ENCODE peak calls at places on chromosomes 16 and 17, in nine cellular contexts. One of them, this sample, is unnamed.

GRCh38 chr16:57732011-57732410 is 3.6 kb upstream of the KATNB1 start:
- DNase-seq in pancreas: no peak
- DNase-seq in NB4: peak
- DNase-seq in effector memory CD4-positive, alpha-beta T cell: no peak
- DNase-seq in thoracic aorta: no peak
- DNase-seq in fibroblast of mammary gland: peak
- DNase-seq in psoas muscle: no peak
- DNase-seq in small intestine: no peak
- DNase-seq in mesenchymal stem cell: peak
- DNase-seq in this sample: no peak

GRCh38 chr17:38883592-38884526 is 14.0 kb downstream of the LASP1 start:
- DNase-seq in pancreas: no peak
- DNase-seq in NB4: peak
- DNase-seq in effector memory CD4-positive, alpha-beta T cell: no peak
- DNase-seq in thoracic aorta: no peak
- DNase-seq in fibroblast of mammary gland: peak
- DNase-seq in psoas muscle: no peak
- DNase-seq in small intestine: no peak
- DNase-seq in mesenchymal stem cell: no peak
- DNase-seq in this sample: no peak

GRCh38 chr17:82329683-82330321 is 3.8 kb downstream of the SECTM1 start:
- DNase-seq in pancreas: peak
- DNase-seq in NB4: no peak
- DNase-seq in effector memory CD4-positive, alpha-beta T cell: no peak
- DNase-seq in thoracic aorta: no peak
- DNase-seq in fibroblast of mammary gland: no peak
- DNase-seq in psoas muscle: no peak
- DNase-seq in small intestine: no peak
- DNase-seq in mesenchymal stem cell: no peak
- DNase-seq in this sample: no peak

GRCh38 chr16:85574672-85575475 is 38.2 kb upstream of the GSE1 start:
- DNase-seq in pancreas: peak
- DNase-seq in NB4: no peak
- DNase-seq in effector memory CD4-positive, alpha-beta T cell: no peak
- DNase-seq in thoracic aorta: no peak
- DNase-seq in fibroblast of mammary gland: no peak
- DNase-seq in psoas muscle: no peak
- DNase-seq in small intestine: no peak
- DNase-seq in mesenchymal stem cell: no peak
- DNase-seq in this sample: no peak

GRCh38 chr17:48299760-48300159 is 130.3 kb downstream of the SKAP1 start:
- DNase-seq in pancreas: no peak
- DNase-seq in NB4: no peak
- DNase-seq in effector memory CD4-positive, alpha-beta T cell: no peak
- DNase-seq in thoracic aorta: no peak
- DNase-seq in fibroblast of mammary gland: no peak
- DNase-seq in psoas muscle: no peak
- DNase-seq in small intestine: no peak
- DNase-seq in mesenchymal stem cell: no peak
- DNase-seq in this sample: no peak

GRCh38 chr16:82368041-82368440 is 198.0 kb upstream of the MPHOSPH6 start:
- DNase-seq in pancreas: no peak
- DNase-seq in NB4: peak
- DNase-seq in effector memory CD4-positive, alpha-beta T cell: no peak
- DNase-seq in thoracic aorta: no peak
- DNase-seq in fibroblast of mammary gland: peak
- DNase-seq in psoas muscle: no peak
- DNase-seq in small intestine: peak
- DNase-seq in mesenchymal stem cell: peak
- DNase-seq in this sample: peak

GRCh38 chr17:34254651-34255380 is at the start of gene CCL2:
- DNase-seq in pancreas: no peak
- DNase-seq in NB4: peak
- DNase-seq in effector memory CD4-positive, alpha-beta T cell: no peak
- DNase-seq in thoracic aorta: peak
- DNase-seq in fibroblast of mammary gland: peak
- DNase-seq in psoas muscle: peak
- DNase-seq in small intestine: peak
- DNase-seq in mesenchymal stem cell: peak
- DNase-seq in this sample: no peak

GRCh38 chr16:85360323-85361277 is 248.3 kb upstream of the CIBAR2 start:
- DNase-seq in pancreas: peak
- DNase-seq in NB4: no peak
- DNase-seq in effector memory CD4-positive, alpha-beta T cell: no peak
- DNase-seq in thoracic aorta: no peak
- DNase-seq in fibroblast of mammary gland: no peak
- DNase-seq in psoas muscle: peak
- DNase-seq in small intestine: peak
- DNase-seq in mesenchymal stem cell: peak
- DNase-seq in this sample: no peak

GRCh38 chr17:78661092-78661770 is 84.0 kb upstream of the DNAH17 start:
- DNase-seq in pancreas: no peak
- DNase-seq in NB4: no peak
- DNase-seq in effector memory CD4-positive, alpha-beta T cell: no peak
- DNase-seq in thoracic aorta: no peak
- DNase-seq in fibroblast of mammary gland: no peak
- DNase-seq in psoas muscle: no peak
- DNase-seq in small intestine: no peak
- DNase-seq in mesenchymal stem cell: no peak
- DNase-seq in this sample: no peak

GRCh38 chr16:49468611-49469322 is 95.2 kb downstream of the C16orf78 start:
- DNase-seq in pancreas: no peak
- DNase-seq in NB4: no peak
- DNase-seq in effector memory CD4-positive, alpha-beta T cell: no peak
- DNase-seq in thoracic aorta: no peak
- DNase-seq in fibroblast of mammary gland: no peak
- DNase-seq in psoas muscle: no peak
- DNase-seq in small intestine: no peak
- DNase-seq in mesenchymal stem cell: no peak
- DNase-seq in this sample: no peak

GRCh38 chr17:38464723-38465419 is 36.6 kb downstream of the ARHGAP23 start:
- DNase-seq in pancreas: no peak
- DNase-seq in NB4: no peak
- DNase-seq in effector memory CD4-positive, alpha-beta T cell: no peak
- DNase-seq in thoracic aorta: no peak
- DNase-seq in fibroblast of mammary gland: peak
- DNase-seq in psoas muscle: peak
- DNase-seq in small intestine: no peak
- DNase-seq in mesenchymal stem cell: peak
- DNase-seq in this sample: no peak

DNA sequence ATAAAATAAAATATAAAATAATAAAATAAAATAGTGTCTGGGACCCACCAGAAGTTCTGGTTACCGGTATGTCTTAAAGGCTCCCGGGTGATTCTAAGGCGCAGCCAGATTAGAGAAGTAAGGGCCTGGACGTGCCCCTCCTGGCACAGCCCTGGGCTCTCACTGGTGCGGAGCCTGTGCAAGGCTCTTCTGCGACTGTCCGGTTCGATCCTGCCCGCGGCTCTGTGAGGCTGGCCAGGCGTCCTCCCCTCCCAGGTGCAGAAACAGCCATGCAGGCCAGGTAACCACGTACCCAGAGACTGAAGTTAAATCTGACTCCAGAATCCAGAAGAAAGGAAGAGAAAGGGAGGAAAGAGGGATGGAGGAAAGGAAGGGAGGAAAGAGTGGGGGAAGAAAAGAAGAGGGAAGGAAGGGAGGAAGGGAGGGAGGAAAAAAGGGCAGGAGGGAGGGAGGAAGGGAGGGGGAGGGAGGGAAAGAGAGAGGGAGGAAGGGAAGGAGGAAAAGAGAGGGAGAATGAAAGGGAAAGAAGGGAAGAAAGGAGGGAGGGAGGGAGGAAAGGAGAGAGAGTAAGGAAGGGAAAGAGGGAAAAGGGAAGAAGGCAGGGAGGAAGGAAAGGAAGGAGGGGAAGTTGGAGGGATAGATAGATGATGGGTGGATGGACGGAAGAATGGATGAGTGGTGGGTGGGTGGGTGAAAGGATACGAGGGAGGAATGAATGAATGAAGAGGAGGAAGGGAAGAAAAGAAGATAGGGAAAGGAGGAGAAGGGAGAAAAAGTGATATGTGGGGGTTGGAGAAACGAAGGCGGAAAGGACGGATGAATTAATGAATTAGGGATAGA is 42.3 kb downstream of the C16orf82 start:
- DNase-seq in pancreas: no peak
- DNase-seq in NB4: no peak
- DNase-seq in effector memory CD4-positive, alpha-beta T cell: no peak
- DNase-seq in thoracic aorta: no peak
- DNase-seq in fibroblast of mammary gland: no peak
- DNase-seq in psoas muscle: no peak
- DNase-seq in small intestine: no peak
- DNase-seq in mesenchymal stem cell: no peak
- DNase-seq in this sample: no peak
- H3K4me3 ChIP-seq in pancreas: peak
- H3K4me3 ChIP-seq in NB4: no peak
- H3K4me3 ChIP-seq in effector memory CD4-positive, alpha-beta T cell: peak
- H3K4me3 ChIP-seq in thoracic aorta: peak
- H3K4me3 ChIP-seq in fibroblast of mammary gland: no peak
- H3K4me3 ChIP-seq in psoas muscle: peak
- H3K4me3 ChIP-seq in small intestine: no peak
- H3K4me3 ChIP-seq in mesenchymal stem cell: peak
- H3K4me3 ChIP-seq in this sample: no peak

DNA sequence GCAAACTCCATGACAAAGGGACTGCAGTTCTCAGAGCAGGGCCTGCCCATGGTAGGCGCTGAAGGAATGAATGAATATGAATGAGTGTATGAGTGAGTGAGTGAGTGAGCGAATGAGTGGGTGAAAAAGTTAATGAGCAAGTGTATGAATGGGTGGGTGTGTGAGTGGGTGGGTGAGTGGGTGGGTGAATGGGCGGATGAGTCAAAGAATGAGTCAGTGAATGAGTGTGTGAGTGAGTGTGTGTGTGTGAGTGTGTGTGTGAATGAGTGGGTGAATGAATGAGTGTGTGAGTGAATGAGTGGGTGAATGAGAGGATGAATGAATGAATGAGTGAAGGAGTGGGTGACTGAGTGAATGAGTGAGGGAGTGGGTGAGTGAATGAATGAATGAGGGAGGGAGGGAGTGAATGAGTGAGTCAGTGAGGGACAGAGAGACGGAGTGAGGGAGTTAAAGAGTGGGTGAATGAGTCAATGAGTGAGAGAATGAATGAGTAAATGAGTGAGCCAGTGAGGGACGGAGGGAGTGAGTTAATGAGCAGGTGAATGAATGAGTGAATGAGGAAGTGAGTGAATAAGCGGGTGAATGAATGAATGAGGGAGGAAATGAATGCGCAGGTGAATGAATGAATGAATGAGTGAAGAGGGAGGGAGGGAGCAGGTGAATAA is 11.1 kb upstream of the CHMP6 start:
- DNase-seq in pancreas: no peak
- DNase-seq in NB4: no peak
- DNase-seq in effector memory CD4-positive, alpha-beta T cell: no peak
- DNase-seq in thoracic aorta: no peak
- DNase-seq in fibroblast of mammary gland: peak
- DNase-seq in psoas muscle: no peak
- DNase-seq in small intestine: no peak
- DNase-seq in mesenchymal stem cell: peak
- DNase-seq in this sample: no peak
- H3K4me3 ChIP-seq in pancreas: no peak
- H3K4me3 ChIP-seq in NB4: no peak
- H3K4me3 ChIP-seq in effector memory CD4-positive, alpha-beta T cell: no peak
- H3K4me3 ChIP-seq in thoracic aorta: peak
- H3K4me3 ChIP-seq in fibroblast of mammary gland: no peak
- H3K4me3 ChIP-seq in psoas muscle: peak
- H3K4me3 ChIP-seq in small intestine: no peak
- H3K4me3 ChIP-seq in mesenchymal stem cell: no peak
- H3K4me3 ChIP-seq in this sample: no peak

GRCh38 chr17:6567528-6568185 is 11.3 kb upstream of the PITPNM3 start:
- DNase-seq in pancreas: no peak
- DNase-seq in NB4: no peak
- DNase-seq in effector memory CD4-positive, alpha-beta T cell: no peak
- DNase-seq in thoracic aorta: no peak
- DNase-seq in fibroblast of mammary gland: no peak
- DNase-seq in psoas muscle: no peak
- DNase-seq in small intestine: no peak
- DNase-seq in mesenchymal stem cell: peak
- DNase-seq in this sample: no peak
- H3K4me3 ChIP-seq in pancreas: no peak
- H3K4me3 ChIP-seq in NB4: no peak
- H3K4me3 ChIP-seq in effector memory CD4-positive, alpha-beta T cell: no peak
- H3K4me3 ChIP-seq in thoracic aorta: no peak
- H3K4me3 ChIP-seq in fibroblast of mammary gland: no peak
- H3K4me3 ChIP-seq in psoas muscle: no peak
- H3K4me3 ChIP-seq in small intestine: no peak
- H3K4me3 ChIP-seq in mesenchymal stem cell: no peak
- H3K4me3 ChIP-seq in this sample: no peak

DNA sequence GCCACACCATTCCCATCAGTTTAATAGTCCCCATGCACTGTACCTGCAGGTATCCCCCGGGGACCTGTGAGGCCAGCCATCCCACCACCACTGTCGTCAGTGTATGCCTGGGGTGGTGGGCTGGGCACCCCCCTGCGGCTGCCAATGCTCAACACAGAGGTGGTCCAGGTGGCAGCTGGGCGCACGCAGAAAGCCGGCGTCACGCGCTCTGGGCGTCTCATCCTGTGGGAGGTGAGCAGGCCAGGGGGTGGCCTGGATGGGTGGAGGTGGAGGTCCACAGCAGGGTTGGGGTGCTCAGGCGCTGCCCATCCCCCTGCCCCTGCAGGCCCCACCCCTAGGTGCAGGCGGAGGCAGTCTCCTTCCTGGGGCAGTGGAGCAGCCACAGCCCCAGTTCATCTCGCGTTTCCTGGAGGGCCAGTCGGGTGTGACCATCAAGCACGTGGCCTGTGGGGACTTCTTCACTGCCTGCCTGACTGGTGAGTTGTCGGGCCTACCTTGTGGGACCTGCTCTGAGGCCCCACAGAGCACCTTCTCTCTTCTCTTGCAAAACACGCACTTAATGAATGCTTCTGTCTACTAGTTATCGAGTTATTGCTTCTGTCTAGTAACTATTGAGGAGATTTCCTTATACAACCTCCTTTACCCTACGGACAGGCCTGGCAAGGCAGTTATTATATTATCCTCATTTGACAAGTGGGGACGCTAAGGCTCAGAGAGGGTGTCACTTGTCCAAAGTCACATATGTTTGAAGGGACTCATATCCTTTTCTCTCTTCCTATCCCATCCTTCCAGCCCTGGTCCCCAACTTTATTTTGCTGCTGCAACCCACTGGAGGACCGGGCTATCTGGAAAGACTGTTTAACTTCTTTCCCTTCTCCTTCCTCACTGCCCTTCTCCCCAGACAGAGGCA is 5.8 kb upstream of the TRAF4 start:
- DNase-seq in pancreas: peak
- DNase-seq in NB4: no peak
- DNase-seq in effector memory CD4-positive, alpha-beta T cell: no peak
- DNase-seq in thoracic aorta: no peak
- DNase-seq in fibroblast of mammary gland: no peak
- DNase-seq in psoas muscle: no peak
- DNase-seq in small intestine: no peak
- DNase-seq in mesenchymal stem cell: no peak
- DNase-seq in this sample: no peak
- H3K4me3 ChIP-seq in pancreas: no peak
- H3K4me3 ChIP-seq in NB4: no peak
- H3K4me3 ChIP-seq in effector memory CD4-positive, alpha-beta T cell: no peak
- H3K4me3 ChIP-seq in thoracic aorta: no peak
- H3K4me3 ChIP-seq in fibroblast of mammary gland: no peak
- H3K4me3 ChIP-seq in psoas muscle: no peak
- H3K4me3 ChIP-seq in small intestine: no peak
- H3K4me3 ChIP-seq in mesenchymal stem cell: no peak
- H3K4me3 ChIP-seq in this sample: no peak

This sample was measured in CD4-positive, alpha-beta memory T cell.